ENCODE peak calls at places on chromosomes 11 and 22, in eight cellular contexts. N, D, Y, C, P, Q, S and O are unnamed samples.

GRCh38 chr11:123299721-123300120 is 104.7 kb upstream of the CLMP start:
- DNase-seq in P (peak), Y (no peak), C (no peak), S (no peak), Q (no peak), N (no peak), D (no peak), O (no peak)

GRCh38 chr11:47083913-47084312 is 92.8 kb downstream of the ARFGAP2 start:
- DNase-seq in S (peak), N (no peak), Y (no peak), Q (no peak), C (no peak), D (peak), P (no peak), O (peak)

GRCh38 chr11:103673773-103674172 is 362.7 kb upstream of the DDI1 start:
- DNase-seq in S (peak), Q (no peak), D (peak), N (no peak), P (no peak), C (no peak), Y (no peak), O (no peak)

GRCh38 chr11:75571625-75572024 is 9.6 kb downstream of the SERPINH1 start:
- DNase-seq in Q (no peak), D (no peak), P (no peak), C (no peak), S (no peak), N (no peak), Y (peak), O (no peak)

GRCh38 chr11:131536159-131536558 is 165.7 kb downstream of the NTM start:
- DNase-seq in Y (no peak), P (no peak), C (no peak), N (no peak), Q (no peak), S (no peak), D (no peak), O (no peak)

GRCh38 chr11:9861860-9862725 is 198.2 kb downstream of the SWAP70 start:
- DNase-seq in C (peak), Q (no peak), Y (no peak), D (peak), N (no peak), S (peak), P (no peak), O (peak)

GRCh38 chr11:121194731-121195596 is 93.9 kb downstream of the TECTA start:
- DNase-seq in C (peak), P (no peak), N (no peak), S (peak), D (peak), Q (no peak), Y (no peak), O (peak)

GRCh38 chr11:43268161-43268560 is 43.6 kb upstream of the API5 start:
- DNase-seq in P (peak), D (no peak), N (no peak), Y (no peak), Q (no peak), C (no peak), S (no peak), O (no peak)

GRCh38 chr11:73614591-73614990 is 16.7 kb upstream of the FAM168A start:
- DNase-seq in C (no peak), Q (no peak), D (no peak), N (no peak), P (no peak), Y (no peak), S (no peak), O (no peak)

GRCh38 chr11:45225961-45226871 is 59.9 kb downstream of the SYT13 start:
- DNase-seq in P (no peak), S (no peak), Y (no peak), D (no peak), N (no peak), C (no peak), Q (no peak), O (no peak)

GRCh38 chr22:27686534-27686933 is 115.0 kb downstream of the MN1 start:
- DNase-seq in S (peak), C (peak), N (no peak), Q (no peak), P (peak), D (no peak), Y (no peak), O (peak)

GRCh38 chr11:18065572-18065971 is 19.5 kb upstream of the TPH1 start:
- DNase-seq in S (no peak), Q (no peak), C (no peak), D (no peak), Y (no peak), N (no peak), P (no peak), O (no peak)

GRCh38 chr11:71304491-71304890 is 52.1 kb upstream of the SHANK2 start:
- DNase-seq in N (no peak), C (no peak), Q (peak), Y (no peak), P (no peak), D (no peak), S (no peak), O (no peak)

GRCh38 chr11:41578421-41579047 is 119.1 kb upstream of the LRRC4C start:
- DNase-seq in N (no peak), P (no peak), Y (no peak), C (no peak), Q (no peak), S (peak), D (no peak), O (no peak)

GRCh38 chr11:123742334-123742733 is 874 bp upstream of the ZNF202 start:
- DNase-seq in D (no peak), S (no peak), C (no peak), Y (no peak), N (no peak), Q (no peak), P (no peak), O (peak)

GRCh38 chr11:38014405-38014804 is 1416.4 kb upstream of the RAG2 start:
- DNase-seq in S (peak), N (no peak), Y (no peak), C (no peak), D (no peak), Q (no peak), P (no peak), O (peak)

GRCh38 chr11:128453444-128454336 is 133.7 kb downstream of the ETS1 start:
- DNase-seq in Y (no peak), P (peak), N (peak), C (peak), S (peak), D (peak), Q (peak), O (peak)

GRCh38 chr11:7613394-7613720 is 59.9 kb downstream of the CYB5R2 start:
- DNase-seq in Y (no peak), Q (no peak), P (no peak), C (no peak), S (no peak), N (no peak), D (no peak), O (no peak)

GRCh38 chr11:405323-405975 is 9.3 kb downstream of the SIGIRR start:
- DNase-seq in N (no peak), Q (peak), C (no peak), Y (peak), P (peak), D (no peak), S (peak), O (no peak)

GRCh38 chr22:30434775-30435315 is 9.3 kb downstream of the MTFP1 start:
- DNase-seq in Q (no peak), P (no peak), D (no peak), Y (no peak), S (no peak), N (no peak), C (no peak), O (no peak)

GRCh38 chr11:68206211-68206610 is 6.9 kb downstream of the KMT5B start:
- DNase-seq in D (no peak), Y (no peak), C (no peak), S (peak), N (no peak), P (no peak), Q (no peak), O (peak)

GRCh38 chr11:113397212-113397611 is 9.6 kb downstream of the ANKK1 start:
- DNase-seq in C (no peak), P (no peak), Y (no peak), Q (no peak), N (no peak), S (no peak), D (no peak), O (no peak)

GRCh38 chr11:87173185-87174039 is 135.7 kb downstream of the TMEM135 start:
- DNase-seq in P (no peak), Q (no peak), C (no peak), S (peak), Y (no peak), D (peak), N (no peak), O (peak)

DNA sequence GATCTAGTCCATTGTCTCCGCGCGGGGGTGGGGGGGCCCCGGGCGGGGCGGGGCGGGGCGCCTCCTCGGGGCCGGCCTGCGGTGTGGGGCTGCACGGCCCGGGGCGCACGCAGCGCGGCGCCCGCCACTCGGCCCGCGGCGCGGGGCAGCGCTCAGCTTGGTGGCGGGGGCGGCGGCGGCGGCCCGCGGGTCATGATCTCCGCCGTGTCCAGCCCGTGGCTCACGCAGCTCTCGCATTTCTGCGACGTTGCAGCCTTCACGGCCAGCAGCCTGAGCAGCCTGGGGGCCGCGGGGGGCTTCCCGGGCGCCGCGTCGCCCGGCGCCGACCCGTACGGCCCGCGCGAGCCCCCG is at the start of gene TBX1:
- DNase-seq in N (no peak), Q (no peak), P (no peak), Y (no peak), D (no peak), C (no peak), S (no peak), O (peak)
- H3K4me3 ChIP-seq in N (no peak), Q (no peak), P (peak), Y (peak), D (no peak), C (no peak), S (peak), O (no peak)

GRCh38 chr22:31952094-31952401 is 7.7 kb downstream of the YWHAH start:
- DNase-seq in Q (no peak), Y (no peak), N (no peak), S (no peak), C (no peak), D (no peak), P (no peak), O (peak)
- TF ChIP-seq CTCF in Q (no peak), Y (no peak), N (peak), S (no peak), C (no peak), D (no peak), P (no peak), O (no peak)

GRCh38 chr22:43387815-43388214 is 24.0 kb upstream of the MPPED1 start:
- DNase-seq in D (no peak), Q (no peak), S (no peak), P (no peak), Y (no peak), N (no peak), C (no peak), O (no peak)

GRCh38 chr22:43389227-43389836 is 22.5 kb upstream of the MPPED1 start:
- DNase-seq in Y (peak), N (no peak), Q (no peak), S (no peak), P (no peak), C (no peak), D (no peak), O (no peak)

GRCh38 chr22:43384863-43385262 is 27.0 kb upstream of the MPPED1 start:
- DNase-seq in D (no peak), Q (no peak), N (no peak), C (no peak), Y (peak), S (no peak), P (no peak), O (no peak)

GRCh38 chr22:43388420-43388851 is 23.4 kb upstream of the MPPED1 start:
- DNase-seq in S (peak), P (peak), Y (peak), Q (peak), C (peak), N (no peak), D (no peak), O (peak)

GRCh38 chr22:43385770-43386641 is 25.8 kb upstream of the MPPED1 start:
- DNase-seq in P (peak), C (peak), D (no peak), Q (peak), Y (peak), N (no peak), S (peak), O (peak)
- H3K4me3 ChIP-seq in P (no peak), C (no peak), D (no peak), Q (no peak), Y (no peak), N (no peak), S (no peak), O (no peak)

GRCh38 chr11:25039165-25039564 is 542.3 kb downstream of the LUZP2 start:
- DNase-seq in P (no peak), C (no peak), D (no peak), Y (no peak), S (no peak), N (no peak), Q (no peak), O (no peak)
- TF ChIP-seq CTCF in P (no peak), C (no peak), D (no peak), Y (no peak), S (no peak), N (no peak), Q (no peak), O (no peak)

GRCh38 chr22:49948573-49948957 is 12.0 kb upstream of the PIM3 start:
- DNase-seq in D (no peak), Y (no peak), C (no peak), Q (peak), S (no peak), P (no peak), N (no peak), O (no peak)

GRCh38 chr22:49948958-49949913 is 11.3 kb upstream of the PIM3 start:
- DNase-seq in Y (peak), P (no peak), D (no peak), Q (peak), N (no peak), S (no peak), C (no peak), O (no peak)

GRCh38 chr22:49946612-49947295 is 13.8 kb upstream of the PIM3 start:
- DNase-seq in Q (no peak), C (no peak), S (no peak), Y (no peak), P (no peak), D (no peak), N (no peak), O (no peak)

GRCh38 chr22:49948116-49948515 is 12.5 kb upstream of the PIM3 start:
- DNase-seq in D (no peak), Y (no peak), Q (peak), N (no peak), C (no peak), P (no peak), S (no peak), O (no peak)

GRCh38 chr22:49947296-49947622 is 13.3 kb upstream of the PIM3 start:
- DNase-seq in N (no peak), C (no peak), D (no peak), Y (no peak), Q (no peak), P (no peak), S (no peak), O (no peak)
- H3K4me3 ChIP-seq in N (no peak), C (no peak), D (no peak), Y (peak), Q (no peak), P (no peak), S (no peak), O (no peak)

DNA sequence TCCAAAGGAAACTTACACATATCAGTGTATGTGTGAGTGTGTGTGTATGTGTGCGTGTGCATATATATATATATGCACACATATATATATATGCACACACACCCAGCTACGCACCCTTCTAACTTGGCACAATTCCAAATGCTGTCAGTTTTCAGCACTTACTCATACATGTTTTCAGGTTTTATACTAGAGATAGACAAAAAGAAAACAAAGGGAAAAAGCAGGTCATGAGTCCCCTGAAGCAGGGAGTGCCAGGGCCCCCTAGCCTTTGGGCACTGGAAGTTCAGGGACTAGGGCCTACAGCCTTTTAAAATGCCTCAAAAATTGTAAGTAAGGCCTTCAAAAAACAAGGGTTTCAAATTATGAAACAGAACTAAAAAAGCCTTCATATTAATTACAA is 265.4 kb downstream of the CADM1 start:
- DNase-seq in Y (no peak), C (no peak), Q (no peak), D (no peak), P (no peak), S (no peak), N (no peak), O (no peak)
- TF ChIP-seq CTCF in Y (no peak), C (no peak), Q (no peak), D (no peak), P (no peak), S (no peak), N (peak), O (no peak)